ENCODE peak calls at places on chromosomes 16 and 17, in five cellular contexts. S is GM23338, V is hepatocyte, Y is OCI-LY7, H is SK-N-SH. F is an unnamed sample.
A peak's percentile ranks its signal among the peaks of the same experiment; 100 is the strongest.

GRCh38 chr16:89924298-89924924 is 1.3 kb downstream of the TUBB3 start:
- DNase-seq in Y (peak; percentile 91), V (peak; percentile 77), H (peak; percentile 67), S (peak; percentile 94), F (peak; percentile 98)

GRCh38 chr17:60142872-60143499 is 6.8 kb upstream of the CA4 start:
- DNase-seq in V (peak; percentile 92), Y (peak; percentile 87), S (peak; percentile 97), H (peak; percentile 84), F (peak; percentile 93)

GRCh38 chr16:951660-952301 is 19.0 kb downstream of the LMF1 start:
- DNase-seq in H (no peak), Y (no peak), S (no peak), V (no peak), F (no peak)

GRCh38 chr17:8125947-8126305 is 2.0 kb upstream of the HES7 start:
- DNase-seq in H (peak; percentile 82), Y (peak; percentile 51), S (peak; percentile 75), V (peak; percentile 28), F (no peak)

GRCh38 chr17:81831563-81831956 is 1.5 kb downstream of the MCRIP1 start:
- DNase-seq in V (no peak), H (no peak), S (no peak), Y (peak; percentile 22), F (no peak)

GRCh38 chr16:82580293-82580900 is 46.4 kb upstream of the CDH13 start:
- DNase-seq in S (peak; percentile 34), H (peak; percentile 22), Y (peak; percentile 7), V (peak; percentile 40), F (peak; percentile 65)

GRCh38 chr17:65081439-65081838 is 24.9 kb upstream of the GNA13 start:
- DNase-seq in S (no peak), Y (no peak), V (no peak), H (no peak), F (no peak)

GRCh38 chr16:7313170-7313569 is 19.5 kb upstream of the RBFOX1 start:
- DNase-seq in H (peak; percentile 43), V (peak; percentile 59), S (peak; percentile 59), Y (peak; percentile 1), F (peak; percentile 45)

GRCh38 chr16:80691111-80691761 is 113.2 kb downstream of the CDYL2 start:
- DNase-seq in H (no peak), Y (no peak), S (no peak), V (no peak), F (no peak)

GRCh38 chr17:35795007-35795870 is at the start of gene MMP28:
- DNase-seq in V (peak; percentile 57), H (peak; percentile 86), S (peak; percentile 69), Y (no peak), F (no peak)
- H2AFZ ChIP-seq in V (peak within 1 kb of the TSS; percentile 60), H (no peak within 1 kb of the TSS), S (peak within 1 kb of the TSS; percentile 97), Y (no peak within 1 kb of the TSS), F (no peak within 1 kb of the TSS)

GRCh38 chr16:87678618-87679017 is 76.3 kb downstream of the JPH3 start:
- DNase-seq in S (no peak), V (no peak), Y (no peak), H (no peak), F (no peak)

GRCh38 chr16:87677830-87678229 is 75.5 kb downstream of the JPH3 start:
- DNase-seq in S (no peak), V (no peak), H (no peak), Y (no peak), F (no peak)

GRCh38 chr16:87679593-87680271 is 77.4 kb downstream of the JPH3 start:
- DNase-seq in V (no peak), Y (no peak), H (no peak), S (no peak), F (no peak)

GRCh38 chr16:87681990-87682570 is 79.8 kb downstream of the JPH3 start:
- DNase-seq in Y (peak; percentile 69), S (peak; percentile 89), V (no peak), H (no peak), F (peak; percentile 81)

DNA sequence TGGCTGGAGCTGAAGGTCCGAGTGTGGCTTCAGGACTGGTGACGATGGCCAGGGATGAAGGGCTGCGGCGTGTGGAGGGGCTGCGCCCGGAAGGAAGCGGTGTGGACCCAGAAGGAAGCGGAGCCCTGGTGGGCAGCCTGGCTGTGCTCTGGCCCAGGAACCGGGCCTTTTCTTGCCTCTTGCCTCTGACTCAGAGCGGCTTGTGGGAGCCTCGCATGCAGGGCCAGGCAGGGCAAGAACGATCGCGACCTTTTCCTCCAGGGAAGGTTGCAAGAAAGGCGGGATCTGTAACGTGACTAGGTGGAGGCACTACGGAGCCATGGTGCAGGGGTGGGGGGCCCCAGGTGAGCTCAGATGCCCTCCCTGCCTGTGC is 78.0 kb downstream of the JPH3 start:
- DNase-seq in V (no peak), S (no peak), Y (no peak), H (no peak), F (no peak)
- H3K9me2 ChIP-seq in V (no peaks in the 10 kb centered on the region), S (no peaks in the 10 kb centered on the region), Y (no peaks in the 10 kb centered on the region), H (no peaks in the 10 kb centered on the region), F (no peaks in the 10 kb centered on the region)

DNA sequence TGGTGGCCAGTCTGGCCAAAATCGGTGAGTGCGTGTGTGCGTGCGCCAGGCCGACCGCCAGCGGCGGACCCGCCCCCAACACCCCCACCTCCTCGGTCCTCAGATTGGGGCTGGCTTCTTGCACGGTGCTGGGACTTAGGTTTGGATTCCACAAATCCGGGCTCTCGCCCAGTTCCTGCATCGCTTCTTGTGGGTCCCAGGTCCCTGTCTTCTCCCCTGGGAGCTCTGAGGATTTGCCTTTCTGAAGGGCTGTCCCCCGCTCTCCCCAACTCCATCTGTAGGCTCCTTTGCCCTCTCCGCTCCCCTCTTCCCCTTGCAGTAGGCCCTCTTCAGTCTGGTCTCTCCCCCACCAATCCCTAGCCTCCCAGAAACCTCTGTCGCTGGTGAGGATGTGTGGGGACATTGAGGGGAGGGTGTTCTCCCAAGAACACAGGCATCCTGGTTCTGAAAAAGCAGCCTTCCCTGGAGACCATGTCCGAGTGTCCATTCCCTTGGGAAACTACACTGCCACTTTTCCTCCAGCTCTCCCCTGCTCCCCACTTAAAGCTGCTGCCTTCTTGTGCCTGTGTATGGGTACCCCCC is 490 bp downstream of the SLC9A5 start:
- DNase-seq in V (no peak), H (no peak), Y (no peak), S (peak; percentile 59), F (peak; percentile 81)
- H2AFZ ChIP-seq in V (peak overlapping the region; percentile 56), H (peak overlapping the region; percentile 85), Y (no peak overlapping the region), S (peak overlapping the region; percentile 84), F (peak overlapping the region; percentile 93)

GRCh38 chr17:76537578-76538280 is at the start of gene CYGB:
- DNase-seq in H (peak; percentile 91), S (peak; percentile 69), V (peak; percentile 64), Y (no peak), F (no peak)
- H3K9me2 ChIP-seq in H (no peaks in the 10 kb centered on the region), S (no peaks in the 10 kb centered on the region), V (no peaks in the 10 kb centered on the region), Y (no peaks in the 10 kb centered on the region), F (no peaks in the 10 kb centered on the region)

GRCh38 chr16:73066321-73066926 is 18.5 kb upstream of the ZFHX3 start:
- DNase-seq in S (peak; percentile 62), V (no peak), Y (no peak), H (no peak), F (no peak)
- H2AFZ ChIP-seq in S (peak overlapping the region; percentile 85), V (no peak overlapping the region), Y (no peak overlapping the region), H (no peak overlapping the region), F (no peak overlapping the region)

GRCh38 chr17:9336817-9337216 is 238.8 kb downstream of the STX8 start:
- DNase-seq in S (no peak), H (no peak), V (no peak), Y (no peak), F (no peak)

GRCh38 chr17:9332164-9332527 is 243.5 kb downstream of the STX8 start:
- DNase-seq in H (no peak), Y (no peak), V (no peak), S (no peak), F (no peak)

GRCh38 chr17:9331512-9332163 is 244.0 kb downstream of the STX8 start:
- DNase-seq in V (no peak), Y (no peak), S (no peak), H (no peak), F (no peak)

GRCh38 chr17:9330903-9331272 is 244.7 kb downstream of the STX8 start:
- DNase-seq in S (peak; percentile 17), V (no peak), H (no peak), Y (no peak), F (no peak)

DNA sequence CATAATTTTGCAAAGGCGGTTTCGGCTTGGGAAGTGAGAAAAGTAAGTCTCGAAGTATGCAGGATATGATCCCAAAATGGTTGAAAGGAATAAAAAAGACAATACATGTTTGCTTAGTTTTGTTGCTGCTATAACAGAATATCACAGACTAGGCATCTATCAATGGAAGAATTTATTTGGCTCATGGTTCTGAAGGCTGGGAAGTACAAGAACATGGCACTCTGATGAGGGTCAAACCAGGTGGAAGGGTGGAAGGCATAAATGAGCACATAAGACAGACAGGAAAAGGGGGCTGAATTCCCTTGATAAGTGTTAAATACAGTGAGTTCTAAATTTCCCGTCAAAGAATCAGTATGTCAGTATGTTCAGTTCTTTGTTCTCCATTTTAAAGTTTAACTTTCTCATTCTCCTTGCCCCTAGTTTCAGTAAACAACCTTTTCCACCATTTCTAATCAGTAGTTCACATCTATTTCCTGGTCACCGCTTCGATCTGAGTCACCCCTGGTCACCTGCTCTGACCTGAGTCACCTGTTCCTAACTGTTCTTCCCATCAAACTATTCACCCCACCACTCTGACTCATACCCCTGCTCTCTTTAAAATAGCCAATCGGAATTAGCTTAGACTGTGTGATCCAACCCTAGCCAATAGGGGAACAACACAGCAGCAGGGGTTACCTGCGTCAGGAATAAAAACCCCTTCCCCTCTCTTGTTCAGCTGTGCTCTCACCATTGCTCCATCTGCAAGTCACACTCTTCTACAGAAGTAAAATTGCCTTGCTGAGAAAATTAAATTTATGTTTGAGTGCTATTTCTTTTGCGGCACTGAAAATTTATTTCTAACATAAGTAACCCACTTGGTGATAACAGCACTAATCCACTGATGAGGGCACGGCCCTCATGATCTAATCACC is 240.8 kb downstream of the STX8 start:
- DNase-seq in V (peak; percentile 26), H (no peak), Y (no peak), S (no peak), F (no peak)
- H3K9me2 ChIP-seq in V (no peaks in the 10 kb centered on the region), H (no peaks in the 10 kb centered on the region), Y (no peaks in the 10 kb centered on the region), S (peaks cover 2% of the 10 kb centered on the region), F (no peaks in the 10 kb centered on the region)

DNA sequence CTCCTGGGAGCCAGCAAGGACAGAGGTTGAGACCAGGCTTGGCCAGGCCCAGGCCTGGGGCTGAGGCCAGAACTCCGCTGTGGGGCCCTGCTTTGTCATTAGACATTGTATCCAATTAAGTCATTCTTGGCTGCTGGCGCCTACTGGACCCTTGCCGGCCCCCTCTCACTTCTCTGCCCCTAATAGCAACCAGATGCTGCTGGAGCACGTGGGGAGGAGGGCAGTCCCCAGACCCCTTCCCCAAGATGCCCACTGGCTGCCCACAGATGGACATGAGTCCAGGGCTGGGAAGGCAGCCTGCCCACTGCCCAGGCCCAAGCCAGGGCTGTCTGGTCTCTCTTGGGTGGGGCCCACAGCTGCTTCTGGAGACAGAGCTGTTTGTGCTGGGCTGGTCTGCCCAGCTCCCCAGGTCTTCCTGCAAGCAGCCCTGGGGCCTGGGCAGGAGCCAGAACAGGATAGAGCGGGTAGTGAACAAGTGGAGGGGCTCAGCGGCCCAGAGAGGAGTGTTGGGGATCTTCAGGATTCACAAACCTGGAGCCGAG is 7.8 kb downstream of the PLXDC1 start:
- DNase-seq in Y (no peak), V (no peak), S (no peak), H (peak; percentile 74), F (no peak)
- H2AFZ ChIP-seq in Y (no peak overlapping the region), V (no peak overlapping the region), S (no peak overlapping the region), H (no peak overlapping the region), F (no peak overlapping the region)